ENCODE peak calls at places on chromosomes 16 and 17, in six cellular contexts. One of them, this sample, is unnamed.

GRCh38 chr16:66344533-66345145 is 21.9 kb upstream of the CDH5 start:
- DNase-seq in stimulated activated effector memory CD8-positive, alpha-beta T cell treated with anti-CD3 and anti-CD28 coated beads, Interleukin-12 subunit alpha, Interleukin-12 subunit beta, amount 100 ng/mL, for 72 hours: peak
- DNase-seq in NCI-H345: peak
- DNase-seq in stimulated activated CD4-positive, alpha-beta T cell treated with anti-CD3 and anti-CD28 coated beads, Interleukin-1b, Interleukin-23, amount 100 ng/mL, for 24 hours: peak
- DNase-seq in LoVo: peak
- DNase-seq in mucosa of gallbladder: peak
- DNase-seq in this sample: peak

GRCh38 chr16:19382887-19383816 is 34.5 kb upstream of the TMC5 start:
- DNase-seq in mucosa of gallbladder: no peak
- DNase-seq in LoVo: no peak
- DNase-seq in stimulated activated effector memory CD8-positive, alpha-beta T cell treated with anti-CD3 and anti-CD28 coated beads, Interleukin-12 subunit alpha, Interleukin-12 subunit beta, amount 100 ng/mL, for 72 hours: no peak
- DNase-seq in NCI-H345: peak
- DNase-seq in stimulated activated CD4-positive, alpha-beta T cell treated with anti-CD3 and anti-CD28 coated beads, Interleukin-1b, Interleukin-23, amount 100 ng/mL, for 24 hours: no peak
- DNase-seq in this sample: no peak

GRCh38 chr17:73323622-73324455 is 12.0 kb upstream of the CDC42EP4 start:
- DNase-seq in stimulated activated effector memory CD8-positive, alpha-beta T cell treated with anti-CD3 and anti-CD28 coated beads, Interleukin-12 subunit alpha, Interleukin-12 subunit beta, amount 100 ng/mL, for 72 hours: no peak
- DNase-seq in LoVo: no peak
- DNase-seq in mucosa of gallbladder: no peak
- DNase-seq in stimulated activated CD4-positive, alpha-beta T cell treated with anti-CD3 and anti-CD28 coated beads, Interleukin-1b, Interleukin-23, amount 100 ng/mL, for 24 hours: no peak
- DNase-seq in NCI-H345: no peak
- DNase-seq in this sample: peak

GRCh38 chr17:5553479-5553878 is 30.8 kb downstream of the NLRP1 start:
- DNase-seq in stimulated activated effector memory CD8-positive, alpha-beta T cell treated with anti-CD3 and anti-CD28 coated beads, Interleukin-12 subunit alpha, Interleukin-12 subunit beta, amount 100 ng/mL, for 72 hours: peak
- DNase-seq in stimulated activated CD4-positive, alpha-beta T cell treated with anti-CD3 and anti-CD28 coated beads, Interleukin-1b, Interleukin-23, amount 100 ng/mL, for 24 hours: no peak
- DNase-seq in LoVo: no peak
- DNase-seq in mucosa of gallbladder: no peak
- DNase-seq in NCI-H345: no peak
- DNase-seq in this sample: no peak

GRCh38 chr17:40605301-40605700 is 40.0 kb upstream of the CCR7 start:
- DNase-seq in stimulated activated CD4-positive, alpha-beta T cell treated with anti-CD3 and anti-CD28 coated beads, Interleukin-1b, Interleukin-23, amount 100 ng/mL, for 24 hours: peak
- DNase-seq in stimulated activated effector memory CD8-positive, alpha-beta T cell treated with anti-CD3 and anti-CD28 coated beads, Interleukin-12 subunit alpha, Interleukin-12 subunit beta, amount 100 ng/mL, for 72 hours: peak
- DNase-seq in LoVo: no peak
- DNase-seq in mucosa of gallbladder: no peak
- DNase-seq in NCI-H345: no peak
- DNase-seq in this sample: no peak

GRCh38 chr16:86261379-86261778 is 248.9 kb upstream of the FOXF1 start:
- DNase-seq in NCI-H345: no peak
- DNase-seq in LoVo: no peak
- DNase-seq in stimulated activated effector memory CD8-positive, alpha-beta T cell treated with anti-CD3 and anti-CD28 coated beads, Interleukin-12 subunit alpha, Interleukin-12 subunit beta, amount 100 ng/mL, for 72 hours: peak
- DNase-seq in stimulated activated CD4-positive, alpha-beta T cell treated with anti-CD3 and anti-CD28 coated beads, Interleukin-1b, Interleukin-23, amount 100 ng/mL, for 24 hours: no peak
- DNase-seq in mucosa of gallbladder: no peak
- DNase-seq in this sample: peak

GRCh38 chr16:2027024-2028010 is 615 bp downstream of the NHERF2 start:
- DNase-seq in NCI-H345: peak
- DNase-seq in LoVo: no peak
- DNase-seq in mucosa of gallbladder: no peak
- DNase-seq in stimulated activated effector memory CD8-positive, alpha-beta T cell treated with anti-CD3 and anti-CD28 coated beads, Interleukin-12 subunit alpha, Interleukin-12 subunit beta, amount 100 ng/mL, for 72 hours: no peak
- DNase-seq in stimulated activated CD4-positive, alpha-beta T cell treated with anti-CD3 and anti-CD28 coated beads, Interleukin-1b, Interleukin-23, amount 100 ng/mL, for 24 hours: no peak
- DNase-seq in this sample: peak

GRCh38 chr17:76233588-76234353 is 6.5 kb downstream of the RNF157 start:
- DNase-seq in stimulated activated CD4-positive, alpha-beta T cell treated with anti-CD3 and anti-CD28 coated beads, Interleukin-1b, Interleukin-23, amount 100 ng/mL, for 24 hours: no peak
- DNase-seq in LoVo: no peak
- DNase-seq in stimulated activated effector memory CD8-positive, alpha-beta T cell treated with anti-CD3 and anti-CD28 coated beads, Interleukin-12 subunit alpha, Interleukin-12 subunit beta, amount 100 ng/mL, for 72 hours: no peak
- DNase-seq in NCI-H345: no peak
- DNase-seq in mucosa of gallbladder: no peak
- DNase-seq in this sample: no peak

GRCh38 chr16:72990003-72990521 is 57.9 kb downstream of the ZFHX3 start:
- DNase-seq in stimulated activated CD4-positive, alpha-beta T cell treated with anti-CD3 and anti-CD28 coated beads, Interleukin-1b, Interleukin-23, amount 100 ng/mL, for 24 hours: no peak
- DNase-seq in LoVo: peak
- DNase-seq in stimulated activated effector memory CD8-positive, alpha-beta T cell treated with anti-CD3 and anti-CD28 coated beads, Interleukin-12 subunit alpha, Interleukin-12 subunit beta, amount 100 ng/mL, for 72 hours: no peak
- DNase-seq in NCI-H345: no peak
- DNase-seq in mucosa of gallbladder: no peak
- DNase-seq in this sample: peak

GRCh38 chr16:3469736-3470135 is 25.6 kb downstream of the C16orf90 start:
- DNase-seq in LoVo: no peak
- DNase-seq in stimulated activated CD4-positive, alpha-beta T cell treated with anti-CD3 and anti-CD28 coated beads, Interleukin-1b, Interleukin-23, amount 100 ng/mL, for 24 hours: no peak
- DNase-seq in stimulated activated effector memory CD8-positive, alpha-beta T cell treated with anti-CD3 and anti-CD28 coated beads, Interleukin-12 subunit alpha, Interleukin-12 subunit beta, amount 100 ng/mL, for 72 hours: no peak
- DNase-seq in NCI-H345: no peak
- DNase-seq in mucosa of gallbladder: no peak
- DNase-seq in this sample: no peak

GRCh38 chr17:70329751-70330150 is 160.4 kb downstream of the KCNJ2 start:
- DNase-seq in stimulated activated effector memory CD8-positive, alpha-beta T cell treated with anti-CD3 and anti-CD28 coated beads, Interleukin-12 subunit alpha, Interleukin-12 subunit beta, amount 100 ng/mL, for 72 hours: no peak
- DNase-seq in stimulated activated CD4-positive, alpha-beta T cell treated with anti-CD3 and anti-CD28 coated beads, Interleukin-1b, Interleukin-23, amount 100 ng/mL, for 24 hours: no peak
- DNase-seq in NCI-H345: no peak
- DNase-seq in LoVo: no peak
- DNase-seq in mucosa of gallbladder: no peak
- DNase-seq in this sample: no peak

GRCh38 chr16:66604376-66605176 is at the start of gene CMTM3:
- DNase-seq in stimulated activated CD4-positive, alpha-beta T cell treated with anti-CD3 and anti-CD28 coated beads, Interleukin-1b, Interleukin-23, amount 100 ng/mL, for 24 hours: peak
- DNase-seq in mucosa of gallbladder: peak
- DNase-seq in NCI-H345: peak
- DNase-seq in LoVo: no peak
- DNase-seq in stimulated activated effector memory CD8-positive, alpha-beta T cell treated with anti-CD3 and anti-CD28 coated beads, Interleukin-12 subunit alpha, Interleukin-12 subunit beta, amount 100 ng/mL, for 72 hours: peak
- DNase-seq in this sample: peak

GRCh38 chr17:74271281-74271680 is 2.8 kb upstream of the DNAI2 start:
- DNase-seq in mucosa of gallbladder: no peak
- DNase-seq in stimulated activated CD4-positive, alpha-beta T cell treated with anti-CD3 and anti-CD28 coated beads, Interleukin-1b, Interleukin-23, amount 100 ng/mL, for 24 hours: no peak
- DNase-seq in LoVo: no peak
- DNase-seq in stimulated activated effector memory CD8-positive, alpha-beta T cell treated with anti-CD3 and anti-CD28 coated beads, Interleukin-12 subunit alpha, Interleukin-12 subunit beta, amount 100 ng/mL, for 72 hours: no peak
- DNase-seq in NCI-H345: no peak
- DNase-seq in this sample: no peak